ENCODE peak calls at places on chromosomes 16 and 17, in four cellular contexts. One of them, this sample, is unnamed.

GRCh38 chr17:57916925-57917858 is 38.0 kb downstream of the CUEDC1 start:
- DNase-seq in H1: no peak
- DNase-seq in HepG2: peak; percentile 53
- DNase-seq in K562: no peak
- DNase-seq in this sample: no peak

GRCh38 chr16:14423344-14423743 is 206.7 kb downstream of the PARN start:
- DNase-seq in HepG2: no peak
- DNase-seq in H1: no peak
- DNase-seq in K562: no peak
- DNase-seq in this sample: no peak

GRCh38 chr16:9906218-9906617 is 276.0 kb downstream of the GRIN2A start:
- DNase-seq in K562: no peak
- DNase-seq in H1: no peak
- DNase-seq in HepG2: no peak
- DNase-seq in this sample: no peak

GRCh38 chr16:68460067-68460466 is 11.8 kb upstream of the SMPD3 start:
- DNase-seq in K562: no peak
- DNase-seq in H1: no peak
- DNase-seq in HepG2: no peak
- DNase-seq in this sample: no peak

GRCh38 chr17:81365601-81366585 is 29.4 kb upstream of the BAHCC1 start:
- DNase-seq in K562: no peak
- DNase-seq in HepG2: peak; percentile 72
- DNase-seq in H1: no peak
- DNase-seq in this sample: no peak

GRCh38 chr16:26827386-26827785 is 239.3 kb upstream of the C16orf82 start:
- DNase-seq in H1: no peak
- DNase-seq in K562: no peak
- DNase-seq in HepG2: no peak
- DNase-seq in this sample: no peak

GRCh38 chr17:9672691-9673090 is 27.4 kb downstream of the USP43 start:
- DNase-seq in H1: no peak
- DNase-seq in HepG2: no peak
- DNase-seq in K562: no peak
- DNase-seq in this sample: no peak

GRCh38 chr16:70476272-70477020 is 22.1 kb downstream of the FCSK start:
- DNase-seq in K562: no peak
- DNase-seq in HepG2: no peak
- DNase-seq in H1: no peak
- DNase-seq in this sample: no peak

GRCh38 chr16:49585143-49585542 is 211.5 kb downstream of the C16orf78 start:
- DNase-seq in H1: no peak
- DNase-seq in K562: no peak
- DNase-seq in HepG2: no peak
- DNase-seq in this sample: no peak

GRCh38 chr17:82449136-82449882 is 1.2 kb downstream of the CYBC1 start:
- DNase-seq in HepG2: no peak
- DNase-seq in K562: no peak
- DNase-seq in H1: no peak
- DNase-seq in this sample: no peak

GRCh38 chr17:7046127-7046724 is 2.3 kb upstream of the SLC16A11 start:
- DNase-seq in K562: no peak
- DNase-seq in HepG2: peak; percentile 54
- DNase-seq in H1: peak; percentile 72
- DNase-seq in this sample: no peak

GRCh38 chr16:27244363-27244755 is 24.2 kb downstream of the NSMCE1 start:
- DNase-seq in K562: no peak
- DNase-seq in H1: no peak
- DNase-seq in HepG2: no peak
- DNase-seq in this sample: no peak

GRCh38 chr17:38885044-38885727 is 15.3 kb downstream of the LASP1 start:
- DNase-seq in K562: no peak
- DNase-seq in HepG2: peak; percentile 52
- DNase-seq in H1: no peak
- DNase-seq in this sample: no peak

DNA sequence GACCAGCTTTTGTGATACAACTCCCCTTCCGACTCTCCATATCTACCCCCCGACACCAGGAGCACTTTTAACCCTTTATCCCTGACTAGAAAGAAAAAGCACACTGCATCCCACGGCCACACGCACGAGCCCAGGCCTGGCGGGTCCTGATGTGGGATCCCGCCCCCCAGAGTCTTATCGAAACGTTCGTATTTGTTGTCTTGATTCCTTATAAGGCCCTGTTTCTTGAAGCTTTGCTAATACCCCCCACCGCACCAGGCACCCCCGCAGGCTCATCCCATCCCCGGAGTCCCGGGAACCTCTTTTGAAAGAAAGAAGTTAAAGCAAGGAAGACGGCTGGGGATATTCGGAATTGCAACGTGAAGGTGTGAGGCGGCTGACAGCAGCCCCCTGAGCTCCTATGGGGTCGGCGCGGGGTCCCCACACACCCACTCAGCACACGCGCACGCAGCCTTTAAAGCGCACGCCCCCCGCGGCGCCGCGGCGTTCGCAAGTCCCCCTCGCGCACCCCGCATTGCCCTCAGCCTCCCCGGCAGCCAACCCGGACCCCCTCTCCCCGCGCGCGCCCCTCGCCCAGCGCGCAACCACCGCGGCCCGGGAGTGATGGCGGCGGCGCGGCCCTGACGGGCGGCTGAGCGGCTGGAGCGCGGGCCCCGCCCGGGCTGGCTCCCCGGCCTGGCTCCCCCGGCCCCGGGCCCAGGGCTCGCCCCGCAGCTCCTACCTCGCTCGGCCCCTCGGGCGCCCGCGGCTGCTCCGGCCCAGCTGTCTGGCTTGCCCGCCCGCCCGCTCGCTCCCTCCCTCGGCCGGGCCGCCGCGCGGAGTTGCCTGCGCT is 448 bp downstream of the STAT5B start:
- DNase-seq in HepG2: no peak
- DNase-seq in K562: peak; percentile 47
- DNase-seq in H1: peak; percentile 63
- DNase-seq in this sample: no peak
- TF ChIP-seq RNF2 in HepG2: no peak
- TF ChIP-seq RNF2 in K562: peak; percentile 65
- TF ChIP-seq RNF2 in H1: no peak
- TF ChIP-seq RNF2 in this sample: no peak

DNA sequence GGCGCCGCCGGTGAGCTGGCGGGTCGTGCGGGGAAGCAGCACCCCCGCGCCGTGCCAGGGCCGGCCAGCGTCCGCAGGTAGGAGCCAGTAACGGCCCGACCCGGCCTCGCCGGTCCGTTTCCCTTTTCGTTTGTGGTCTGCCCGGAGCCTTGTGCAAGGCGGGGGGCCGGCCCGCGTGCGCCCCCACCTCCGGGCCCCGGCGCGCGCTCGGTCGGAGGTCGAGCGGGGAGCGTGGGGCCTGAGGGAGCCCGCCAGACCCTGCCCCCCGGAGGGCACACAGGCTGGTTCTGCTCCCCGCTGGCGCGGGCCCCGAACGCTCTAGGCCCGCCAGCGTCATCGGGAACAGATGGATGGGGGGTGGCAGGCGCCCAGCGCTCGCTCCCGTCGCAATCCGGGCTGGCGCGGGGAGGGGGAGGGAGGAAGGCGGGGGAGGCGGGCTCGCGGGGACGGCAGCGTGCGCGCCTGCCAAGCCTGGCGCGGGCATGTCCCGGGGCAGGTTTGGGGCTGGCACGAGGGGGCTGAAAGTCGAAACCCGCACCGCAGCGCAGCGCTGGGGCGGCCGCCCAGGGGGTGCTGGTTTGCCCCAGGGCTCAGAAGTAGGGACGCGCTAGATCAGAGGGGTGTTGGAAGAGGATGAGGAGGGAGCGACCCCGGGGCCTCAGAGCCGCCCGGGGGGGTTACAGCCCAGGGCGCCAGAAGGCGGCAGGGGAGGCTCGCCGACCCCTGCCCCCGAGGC is 1.5 kb upstream of the GSE1 start:
- DNase-seq in K562: peak; percentile 75
- DNase-seq in HepG2: peak; percentile 67
- DNase-seq in H1: peak; percentile 80
- DNase-seq in this sample: peak; percentile 89
- TF ChIP-seq RNF2 in K562: no peak
- TF ChIP-seq RNF2 in HepG2: no peak
- TF ChIP-seq RNF2 in H1: no peak
- TF ChIP-seq RNF2 in this sample: no peak

GRCh38 chr17:64177346-64178010 is 47.5 kb upstream of the ERN1 start:
- DNase-seq in K562: no peak
- DNase-seq in H1: no peak
- DNase-seq in HepG2: no peak
- DNase-seq in this sample: no peak

GRCh38 chr17:64180089-64180488 is 50.1 kb upstream of the ERN1 start:
- DNase-seq in HepG2: no peak
- DNase-seq in H1: no peak
- DNase-seq in K562: no peak
- DNase-seq in this sample: no peak

GRCh38 chr17:64180674-64181073 is 50.7 kb upstream of the ERN1 start:
- DNase-seq in K562: no peak
- DNase-seq in H1: no peak
- DNase-seq in HepG2: no peak
- DNase-seq in this sample: no peak

GRCh38 chr17:64176556-64176955 is 46.6 kb upstream of the ERN1 start:
- DNase-seq in K562: no peak
- DNase-seq in HepG2: no peak
- DNase-seq in H1: no peak
- DNase-seq in this sample: no peak

DNA sequence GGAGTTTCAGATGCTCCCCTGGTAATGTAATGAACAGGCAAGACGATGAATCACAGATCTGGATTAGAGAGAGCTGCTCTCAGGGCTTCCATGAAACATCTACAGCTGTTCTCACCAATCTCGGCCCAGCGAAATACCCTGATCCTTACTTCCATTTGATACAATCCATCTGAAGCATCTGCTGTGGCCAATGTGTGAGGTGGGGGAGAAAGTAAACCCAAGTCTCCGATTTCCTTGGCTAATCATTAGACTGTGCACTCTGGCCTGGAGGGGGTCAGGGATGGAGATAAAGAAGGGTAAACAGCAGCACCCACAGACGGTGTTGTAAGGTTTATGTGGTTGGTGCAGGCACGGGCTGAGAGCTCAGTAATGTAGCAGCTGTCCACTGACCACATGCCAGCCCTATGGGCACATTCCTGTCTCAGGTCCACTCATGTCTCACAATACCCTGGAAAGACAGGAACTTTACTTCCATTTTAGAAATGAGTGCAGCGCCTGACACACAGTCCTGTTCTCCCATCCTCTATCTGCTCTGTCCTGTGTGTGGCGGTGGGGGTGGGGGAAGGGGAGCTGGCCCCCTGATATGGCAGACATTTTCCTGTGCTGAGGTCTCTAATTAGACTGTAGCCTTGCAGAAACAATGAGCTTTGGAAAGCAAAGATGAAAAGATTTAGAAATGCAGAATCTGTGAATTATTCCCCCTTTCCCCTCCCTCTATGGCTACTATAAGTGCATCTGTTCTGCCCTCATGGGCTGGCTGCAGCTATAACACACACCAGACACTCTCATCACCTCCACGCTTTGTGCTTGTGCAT is 48.3 kb upstream of the ERN1 start:
- DNase-seq in HepG2: peak; percentile 90
- DNase-seq in K562: no peak
- DNase-seq in H1: no peak
- DNase-seq in this sample: no peak
- TF ChIP-seq RNF2 in HepG2: no peak
- TF ChIP-seq RNF2 in K562: no peak
- TF ChIP-seq RNF2 in H1: no peak
- TF ChIP-seq RNF2 in this sample: no peak

GRCh38 chr17:68701046-68701445 is 99.9 kb upstream of the FAM20A start:
- DNase-seq in H1: no peak
- DNase-seq in K562: no peak
- DNase-seq in HepG2: no peak
- DNase-seq in this sample: no peak
- TF ChIP-seq RNF2 in H1: no peak
- TF ChIP-seq RNF2 in K562: no peak
- TF ChIP-seq RNF2 in HepG2: no peak
- TF ChIP-seq RNF2 in this sample: no peak

GRCh38 chr16:51670527-51670926 is 519.5 kb upstream of the SALL1 start:
- DNase-seq in H1: no peak
- DNase-seq in HepG2: no peak
- DNase-seq in K562: no peak
- DNase-seq in this sample: no peak

GRCh38 chr16:51666074-51666473 is 515.0 kb upstream of the SALL1 start:
- DNase-seq in H1: no peak
- DNase-seq in K562: no peak
- DNase-seq in HepG2: no peak
- DNase-seq in this sample: no peak

GRCh38 chr16:51665599-51665998 is 514.5 kb upstream of the SALL1 start:
- DNase-seq in H1: no peak
- DNase-seq in HepG2: no peak
- DNase-seq in K562: no peak
- DNase-seq in this sample: no peak

GRCh38 chr16:51666821-51667220 is 515.8 kb upstream of the SALL1 start:
- DNase-seq in H1: no peak
- DNase-seq in HepG2: no peak
- DNase-seq in K562: no peak
- DNase-seq in this sample: no peak
- TF ChIP-seq RNF2 in H1: no peak
- TF ChIP-seq RNF2 in HepG2: no peak
- TF ChIP-seq RNF2 in K562: no peak
- TF ChIP-seq RNF2 in this sample: no peak

GRCh38 chr17:55845385-55845784 is 94.5 kb downstream of the PCTP start:
- DNase-seq in HepG2: no peak
- DNase-seq in H1: peak; percentile 85
- DNase-seq in K562: no peak
- DNase-seq in this sample: peak; percentile 26
- TF ChIP-seq RNF2 in HepG2: no peak
- TF ChIP-seq RNF2 in H1: no peak
- TF ChIP-seq RNF2 in K562: no peak
- TF ChIP-seq RNF2 in this sample: no peak

GRCh38 chr17:8366231-8366630 is 10.3 kb downstream of the KRABD2 start:
- DNase-seq in K562: no peak
- DNase-seq in HepG2: no peak
- DNase-seq in H1: no peak
- DNase-seq in this sample: no peak
- TF ChIP-seq RNF2 in K562: no peak
- TF ChIP-seq RNF2 in HepG2: no peak
- TF ChIP-seq RNF2 in H1: no peak
- TF ChIP-seq RNF2 in this sample: no peak

DNA sequence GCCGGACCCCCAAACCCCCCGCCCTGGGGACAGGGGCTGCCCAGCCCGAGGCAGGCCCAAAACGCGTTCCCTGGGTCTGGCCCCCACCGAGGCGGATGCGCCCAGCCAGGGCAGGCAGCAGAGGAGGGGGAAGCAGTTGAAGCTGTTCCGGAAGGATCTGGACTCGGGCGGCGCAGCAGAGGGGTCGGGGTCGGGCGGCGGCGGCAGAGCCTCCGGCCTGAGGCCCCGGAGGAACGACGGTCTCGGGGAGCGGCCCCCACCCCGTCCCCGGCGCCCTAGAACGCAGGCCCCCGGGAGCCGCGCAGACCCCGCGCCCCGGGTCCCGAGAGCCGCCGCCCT is 22.9 kb upstream of the ZFPM1 start:
- DNase-seq in HepG2: no peak
- DNase-seq in K562: no peak
- DNase-seq in H1: no peak
- DNase-seq in this sample: no peak
- TF ChIP-seq RNF2 in HepG2: no peak
- TF ChIP-seq RNF2 in K562: no peak
- TF ChIP-seq RNF2 in H1: no peak
- TF ChIP-seq RNF2 in this sample: no peak

This sample was measured in A549.